ENCODE peak calls at places on chromosome 17, in six cellular contexts. X is A549; C is hepatocyte; N is neural progenitor cell; H is cardiac muscle cell; P is CD4-positive, alpha-beta memory T cell. U is an unnamed sample.

GRCh38 chr17:7280519-7281073 is 922 bp upstream of the SLC2A4 start:
- DNase-seq in P (peak), C (peak), N (peak), X (peak), H (peak), U (peak)

GRCh38 chr17:9150407-9151090 is 129.2 kb downstream of the NTN1 start:
- DNase-seq in H (no peak), C (peak), N (peak), X (no peak), P (no peak), U (peak)

GRCh38 chr17:76405967-76406647 is 21.7 kb downstream of the SPHK1 start:
- DNase-seq in H (peak), C (no peak), P (no peak), N (no peak), X (no peak), U (peak)

GRCh38 chr17:47905221-47905733 is 9.2 kb downstream of the SP2 start:
- DNase-seq in H (peak), N (peak), X (no peak), P (no peak), C (no peak), U (peak)

GRCh38 chr17:2704031-2704889 is 7.3 kb downstream of the CLUH start:
- DNase-seq in H (no peak), N (no peak), X (no peak), C (no peak), P (no peak), U (no peak)

GRCh38 chr17:41065829-41066624 is at the start of gene KRTAP2-4:
- DNase-seq in H (no peak), C (no peak), N (no peak), P (no peak), X (peak), U (peak)

GRCh38 chr17:4375039-4375748 is 8.7 kb upstream of the UBE2G1 start:
- DNase-seq in N (no peak), H (no peak), P (peak), C (no peak), X (no peak), U (no peak)

GRCh38 chr17:39209317-39210092 is 9.4 kb downstream of the RPL19 start:
- DNase-seq in C (peak), N (peak), P (peak), H (peak), X (no peak), U (peak)

GRCh38 chr17:72411124-72411563 is 290.3 kb downstream of the SOX9 start:
- DNase-seq in C (no peak), X (no peak), N (no peak), H (no peak), P (no peak), U (no peak)

GRCh38 chr17:42493324-42493723 is 34.6 kb downstream of the ATP6V0A1 start:
- DNase-seq in N (no peak), P (no peak), C (no peak), X (no peak), H (no peak), U (no peak)

GRCh38 chr17:66426397-66427033 is 124.1 kb downstream of the PRKCA start:
- DNase-seq in C (no peak), H (no peak), N (no peak), X (no peak), P (peak), U (peak)

GRCh38 chr17:58575511-58575910 is 61.1 kb upstream of the MTMR4 start:
- DNase-seq in X (no peak), P (no peak), C (peak), N (no peak), H (no peak), U (peak)

GRCh38 chr17:40646791-40647548 is 648 bp downstream of the SMARCE1 start:
- DNase-seq in H (peak), X (peak), N (peak), C (peak), P (no peak), U (peak)

GRCh38 chr17:58332720-58333395 is 4.3 kb upstream of the TSPOAP1 start:
- DNase-seq in H (no peak), X (no peak), C (no peak), N (no peak), P (peak), U (no peak)

GRCh38 chr17:80797741-80798594 is 193.7 kb upstream of the CHMP6 start:
- DNase-seq in N (no peak), H (no peak), C (no peak), X (no peak), P (no peak), U (no peak)

GRCh38 chr17:19537116-19537515 is 3.5 kb downstream of the SLC47A1 start:
- DNase-seq in C (no peak), H (no peak), X (no peak), N (peak), P (no peak), U (no peak)

GRCh38 chr17:83132251-83133081 is 53.1 kb downstream of the METRNL start:
- DNase-seq in N (no peak), P (no peak), H (no peak), C (no peak), X (no peak), U (no peak)

DNA sequence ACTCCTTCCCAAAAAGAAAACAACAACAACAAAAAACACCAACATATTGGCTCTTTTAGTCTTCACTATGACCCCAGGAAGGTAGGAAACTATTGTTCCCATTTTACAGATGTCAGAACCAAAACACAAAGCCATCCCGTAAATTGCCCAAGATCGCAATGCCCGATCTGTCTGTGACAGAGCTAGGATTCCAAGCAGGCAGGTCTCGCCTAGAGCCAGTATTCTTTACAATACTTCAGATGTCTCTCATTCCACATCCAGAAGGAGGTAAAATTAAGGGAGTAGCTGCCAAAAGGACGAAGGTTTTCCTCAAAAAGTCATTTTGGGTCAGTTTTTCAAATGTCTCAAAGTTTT is 21.7 kb downstream of the GRB2 start:
- DNase-seq in C (no peak), P (no peak), N (no peak), X (no peak), H (no peak), U (no peak)
- H3K27ac ChIP-seq in C (peak), P (no peak), N (no peak), X (no peak), H (no peak), U (no peak)

GRCh38 chr17:44780161-44780560 is 21.4 kb downstream of the ADAM11 start:
- DNase-seq in X (no peak), N (no peak), H (no peak), P (no peak), C (no peak), U (no peak)

GRCh38 chr17:44782349-44782850 is 23.6 kb downstream of the ADAM11 start:
- DNase-seq in N (no peak), H (no peak), X (no peak), C (no peak), P (no peak), U (no peak)

GRCh38 chr17:44779211-44780025 is 20.6 kb downstream of the ADAM11 start:
- DNase-seq in H (peak), N (peak), X (peak), P (peak), C (peak), U (peak)

GRCh38 chr17:44780845-44781480 is 22.2 kb downstream of the ADAM11 start:
- DNase-seq in P (no peak), H (no peak), C (no peak), X (no peak), N (no peak), U (no peak)

GRCh38 chr17:44781553-44782348 is 23.0 kb downstream of the ADAM11 start:
- DNase-seq in N (peak), P (no peak), C (no peak), X (no peak), H (no peak), U (no peak)
- H3K27ac ChIP-seq in N (peak), P (no peak), C (no peak), X (no peak), H (peak), U (no peak)

DNA sequence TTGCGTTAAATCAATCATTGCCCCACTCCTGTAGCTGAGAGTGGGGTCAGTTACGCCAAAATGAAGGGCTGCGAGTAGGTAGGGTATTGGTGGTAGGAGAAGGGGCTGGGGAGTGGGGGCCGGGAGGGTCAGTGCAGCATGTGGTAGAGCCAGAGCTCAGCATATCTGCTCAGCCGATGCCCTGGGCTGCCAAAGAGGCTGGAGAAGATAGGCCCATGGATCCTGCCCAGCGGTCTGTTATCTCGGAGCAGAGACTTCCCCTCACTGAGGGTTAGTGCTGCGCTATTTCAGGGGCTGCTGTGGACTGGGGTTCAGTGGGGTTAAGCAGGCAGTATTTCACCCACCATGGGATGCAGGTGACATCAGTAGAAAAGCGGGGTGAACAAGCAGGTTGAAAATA is 19.7 kb downstream of the RHBDL3 start:
- DNase-seq in H (no peak), P (no peak), X (no peak), C (no peak), N (no peak), U (no peak)
- H3K27ac ChIP-seq in H (no peak), P (no peak), X (no peak), C (no peak), N (no peak), U (no peak)

GRCh38 chr17:13480877-13481276 is 120.9 kb downstream of the HS3ST3A1 start:
- DNase-seq in H (no peak), N (no peak), C (no peak), P (no peak), X (no peak), U (no peak)
- H3K27ac ChIP-seq in H (no peak), N (no peak), C (no peak), P (no peak), X (no peak), U (no peak)

GRCh38 chr17:69871318-69871717 is 203.7 kb upstream of the KCNJ16 start:
- DNase-seq in P (no peak), X (no peak), H (no peak), C (no peak), N (no peak), U (no peak)
- H3K27ac ChIP-seq in P (no peak), X (no peak), H (no peak), C (no peak), N (no peak), U (peak)

GRCh38 chr17:78919816-78920516 is 5.2 kb downstream of the TIMP2 start:
- DNase-seq in N (no peak), X (no peak), H (no peak), P (no peak), C (no peak), U (no peak)

GRCh38 chr17:78917451-78918307 is 7.5 kb downstream of the TIMP2 start:
- DNase-seq in X (no peak), H (no peak), P (no peak), C (no peak), N (no peak), U (no peak)

GRCh38 chr17:78921437-78921971 is 3.7 kb downstream of the TIMP2 start:
- DNase-seq in H (no peak), C (no peak), N (no peak), X (no peak), P (no peak), U (peak)

GRCh38 chr17:78920528-78920927 is 4.7 kb downstream of the TIMP2 start:
- DNase-seq in N (no peak), X (no peak), C (no peak), P (no peak), H (no peak), U (no peak)

DNA sequence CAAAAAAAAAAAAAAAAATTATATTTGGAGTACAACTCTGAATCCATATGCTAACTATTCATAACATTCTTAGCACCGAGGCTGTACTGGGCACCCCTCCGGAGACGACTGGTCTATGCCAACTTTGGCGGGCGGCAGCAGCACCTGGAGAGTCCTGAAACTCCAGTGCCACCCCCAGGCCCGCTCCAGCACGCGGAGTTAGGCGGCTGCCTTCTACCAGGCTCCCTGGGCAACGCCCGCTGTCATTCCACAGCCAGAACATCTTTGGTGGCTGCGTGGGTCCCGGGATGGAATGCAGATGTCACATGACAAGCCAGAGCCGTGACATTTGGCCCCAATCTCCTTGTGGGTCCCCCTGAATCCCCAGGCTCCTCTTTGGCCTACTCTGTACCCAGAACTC is 6.2 kb downstream of the TIMP2 start:
- DNase-seq in C (no peak), N (no peak), X (no peak), P (no peak), H (no peak), U (no peak)
- H3K27ac ChIP-seq in C (no peak), N (no peak), X (no peak), P (no peak), H (no peak), U (peak)

GRCh38 chr17:18361837-18362380 is 1.4 kb downstream of the SHMT1 start:
- DNase-seq in X (no peak), C (no peak), P (no peak), H (no peak), N (no peak), U (no peak)
- H3K27ac ChIP-seq in X (no peak), C (peak), P (no peak), H (no peak), N (no peak), U (no peak)